ENCODE peak calls at places on chromosomes 11 and 22, in seven cellular contexts. L is HCT116, J is PC-3, B is MM.1S, C is GM23338, A is PC-9, Z is hepatocyte. U is an unnamed sample. For H3K9me2, the result is how much of the 10 kb centered on the place peaks cover.

GRCh38 chr11:65648997-65649491 is 11.1 kb downstream of the SIPA1 start:
- DNase-seq in B (no peak), L (no peak), C (no peak), A (peak), Z (no peak), J (no peak), U (no peak)

GRCh38 chr11:90856790-90857189 is 633.9 kb upstream of the CHORDC1 start:
- DNase-seq in L (no peak), B (no peak), A (no peak), C (no peak), Z (no peak), J (peak), U (no peak)

GRCh38 chr22:39612811-39613548 is 42.4 kb downstream of the CACNA1I start:
- DNase-seq in J (no peak), Z (no peak), B (no peak), A (no peak), L (no peak), C (no peak), U (no peak)

GRCh38 chr11:107583629-107584195 is 7.2 kb upstream of the ELMOD1 start:
- DNase-seq in L (no peak), C (no peak), B (peak), A (no peak), J (peak), Z (no peak), U (peak)

GRCh38 chr22:21865041-21865440 is 2.4 kb downstream of the MAPK1 start:
- DNase-seq in A (no peak), B (no peak), Z (peak), J (peak), L (no peak), C (no peak), U (peak)

GRCh38 chr11:11985954-11986949 is 22.2 kb downstream of the DKK3 start:
- DNase-seq in C (peak), J (no peak), L (no peak), Z (no peak), A (no peak), B (no peak), U (peak)

GRCh38 chr11:120183701-120184141 is 27.1 kb upstream of the OAF start:
- DNase-seq in L (no peak), C (no peak), B (no peak), J (no peak), Z (no peak), A (no peak), U (no peak)

GRCh38 chr11:130769782-130770565 is 146.3 kb downstream of the SNX19 start:
- DNase-seq in J (no peak), A (no peak), L (no peak), C (no peak), B (no peak), Z (no peak), U (peak)

GRCh38 chr11:63510360-63511130 is 4.7 kb downstream of the LGALS12 start:
- DNase-seq in J (no peak), B (no peak), C (no peak), A (no peak), L (no peak), Z (peak), U (peak)

GRCh38 chr11:8067929-8068575 is 13.0 kb upstream of the TUB start:
- DNase-seq in A (no peak), C (no peak), B (no peak), Z (no peak), L (no peak), J (no peak), U (no peak)

GRCh38 chr11:62710001-62710345 is 2.5 kb downstream of the GNG3 start:
- DNase-seq in Z (peak), C (no peak), L (no peak), A (no peak), J (no peak), B (peak), U (peak)

GRCh38 chr22:27223317-27224177 is 566.2 kb downstream of the MIAT start:
- DNase-seq in L (no peak), A (peak), J (peak), Z (no peak), C (no peak), B (no peak), U (peak)

GRCh38 chr22:37203354-37204044 is 8.8 kb downstream of the SSTR3 start:
- DNase-seq in Z (no peak), L (no peak), C (no peak), A (no peak), J (no peak), B (no peak), U (no peak)

GRCh38 chr11:32466279-32466915 is 31.1 kb upstream of the WT1 start:
- DNase-seq in L (no peak), J (peak), Z (peak), A (peak), C (no peak), B (no peak), U (no peak)

GRCh38 chr11:62439785-62440602 is 21.2 kb downstream of the SCGB1A1 start:
- DNase-seq in B (no peak), L (no peak), C (no peak), Z (no peak), J (peak), A (no peak), U (peak)

GRCh38 chr11:125164091-125164421 is 495 bp upstream of the PKNOX2 start:
- DNase-seq in A (no peak), L (no peak), Z (no peak), J (no peak), C (no peak), B (no peak), U (no peak)

GRCh38 chr11:119533931-119534694 is 111.1 kb upstream of the THY1 start:
- DNase-seq in J (peak), Z (peak), B (peak), L (peak), C (peak), A (peak), U (peak)

GRCh38 chr22:40603088-40603605 is 33.4 kb downstream of the MRTFA start:
- DNase-seq in J (peak), B (no peak), L (no peak), Z (peak), C (no peak), A (peak), U (peak)

GRCh38 chr22:24208012-24208749 is 26.9 kb downstream of the SUSD2 start:
- DNase-seq in Z (peak), A (peak), L (peak), B (no peak), C (no peak), J (peak), U (peak)

GRCh38 chr11:73430326-73430725 is 54.1 kb downstream of the RELT start:
- DNase-seq in C (no peak), Z (no peak), L (no peak), J (no peak), A (no peak), B (no peak), U (no peak)

GRCh38 chr11:71140206-71140919 is 112.0 kb downstream of the SHANK2 start:
- DNase-seq in B (no peak), A (no peak), C (no peak), L (no peak), J (no peak), Z (no peak), U (no peak)

GRCh38 chr11:3861698-3862097 is 6.2 kb downstream of the STIM1 start:
- DNase-seq in L (no peak), B (no peak), Z (no peak), J (no peak), C (peak), A (no peak), U (no peak)

GRCh38 chr11:110712643-110713468 is 619 bp upstream of the ARHGAP20 start:
- DNase-seq in L (no peak), B (no peak), C (peak), Z (peak), A (no peak), J (no peak), U (peak)

GRCh38 chr11:110713469-110713776 is 1.2 kb upstream of the ARHGAP20 start:
- DNase-seq in A (no peak), J (no peak), Z (no peak), L (no peak), B (no peak), C (no peak), U (no peak)

GRCh38 chr11:110711448-110711775 is 825 bp downstream of the ARHGAP20 start:
- DNase-seq in L (no peak), C (no peak), J (no peak), B (no peak), A (no peak), Z (no peak), U (no peak)

GRCh38 chr11:110711776-110712642 is at the start of gene ARHGAP20:
- DNase-seq in J (peak), Z (peak), A (no peak), B (peak), L (no peak), C (peak), U (peak)

GRCh38 chr11:110710520-110711381 is 1.5 kb downstream of the ARHGAP20 start:
- DNase-seq in C (peak), L (no peak), B (no peak), Z (peak), J (no peak), A (no peak), U (peak)
- TF ChIP-seq EZH2 in C (peak), L (no peak), B (no peak), Z (no peak), J (no peak), A (no peak), U (no peak)

DNA sequence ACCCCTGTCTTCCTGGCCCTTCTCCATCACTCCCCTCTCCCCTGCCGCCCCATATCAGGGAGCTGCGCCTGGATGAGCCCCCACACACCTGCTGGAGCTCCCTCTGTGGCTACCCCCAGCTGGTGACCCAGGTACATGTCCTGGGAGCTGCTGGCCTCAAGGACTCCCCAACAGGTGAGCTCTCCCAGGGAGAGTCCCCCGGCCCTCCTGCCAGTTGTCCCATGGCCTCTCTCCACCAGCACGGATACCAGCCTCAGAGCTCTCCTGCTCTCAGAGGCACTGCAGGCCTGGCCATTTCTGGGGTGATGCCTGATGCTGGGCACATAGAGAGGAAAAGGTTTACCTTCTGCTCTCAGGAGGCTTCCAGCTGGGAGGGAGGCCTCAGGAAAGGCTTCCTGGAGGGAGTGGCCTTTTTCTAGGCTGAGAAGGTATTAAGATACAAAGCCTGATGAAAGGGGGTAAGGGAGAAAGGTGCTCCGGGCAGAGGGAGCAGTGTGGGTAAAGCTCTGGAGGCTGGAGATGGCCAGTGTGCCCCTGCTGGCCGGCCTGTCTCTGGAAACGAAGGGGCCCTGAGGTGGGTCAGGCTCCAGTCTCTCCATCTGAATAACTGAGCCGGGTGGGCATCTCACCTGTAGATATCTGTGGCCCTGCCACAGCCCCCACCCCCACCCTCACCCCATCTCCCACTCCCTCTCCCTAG is 6.0 kb upstream of the MYO7A start:
- DNase-seq in L (no peak), B (no peak), Z (no peak), C (no peak), J (no peak), A (no peak), U (no peak)
- H3K9me2 ChIP-seq in L (under half), B (under half), Z (under half), C (under half), J (under half), A (under half), U (under half)

GRCh38 chr22:31122532-31123291 is at the start of gene INPP5J:
- DNase-seq in B (no peak), L (peak), J (peak), A (peak), C (peak), Z (peak), U (peak)

GRCh38 chr22:31124811-31125465 is 2.2 kb downstream of the INPP5J start:
- DNase-seq in B (no peak), J (no peak), C (no peak), L (no peak), A (peak), Z (no peak), U (no peak)

GRCh38 chr22:31124290-31124689 is 1.5 kb downstream of the INPP5J start:
- DNase-seq in J (no peak), A (peak), C (no peak), B (no peak), Z (no peak), L (no peak), U (no peak)

GRCh38 chr22:31122196-31122531 is 602 bp upstream of the INPP5J start:
- DNase-seq in Z (no peak), L (no peak), C (no peak), A (peak), B (no peak), J (no peak), U (no peak)

GRCh38 chr22:31123292-31123602 is 481 bp downstream of the INPP5J start:
- DNase-seq in L (no peak), A (no peak), Z (no peak), B (no peak), C (no peak), J (no peak), U (no peak)
- H3K27ac ChIP-seq in L (peak), A (no peak), Z (peak), B (no peak), C (no peak), J (no peak), U (no peak)

GRCh38 chr22:19755722-19756287 is 4.8 kb upstream of the TBX1 start:
- DNase-seq in B (no peak), A (no peak), J (no peak), L (no peak), C (peak), Z (no peak), U (no peak)

GRCh38 chr22:19753996-19754700 is 6.4 kb upstream of the TBX1 start:
- DNase-seq in C (no peak), B (no peak), A (no peak), Z (no peak), J (no peak), L (no peak), U (no peak)

GRCh38 chr22:19756288-19757128 is 4.1 kb upstream of the TBX1 start:
- DNase-seq in C (peak), J (peak), B (peak), L (peak), A (no peak), Z (peak), U (peak)

GRCh38 chr22:19754701-19755144 is 5.9 kb upstream of the TBX1 start:
- DNase-seq in C (no peak), J (no peak), Z (no peak), A (no peak), L (no peak), B (no peak), U (no peak)

GRCh38 chr22:19755145-19755710 is 5.3 kb upstream of the TBX1 start:
- DNase-seq in J (no peak), A (no peak), L (no peak), B (no peak), C (peak), Z (no peak), U (no peak)
- TF ChIP-seq EZH2 in J (no peak), A (no peak), L (no peak), B (peak), C (peak), Z (peak), U (no peak)

GRCh38 chr11:93407777-93408401 is 77.3 kb downstream of the DEUP1 start:
- DNase-seq in Z (no peak), J (no peak), A (no peak), B (no peak), C (no peak), L (no peak), U (no peak)

DNA sequence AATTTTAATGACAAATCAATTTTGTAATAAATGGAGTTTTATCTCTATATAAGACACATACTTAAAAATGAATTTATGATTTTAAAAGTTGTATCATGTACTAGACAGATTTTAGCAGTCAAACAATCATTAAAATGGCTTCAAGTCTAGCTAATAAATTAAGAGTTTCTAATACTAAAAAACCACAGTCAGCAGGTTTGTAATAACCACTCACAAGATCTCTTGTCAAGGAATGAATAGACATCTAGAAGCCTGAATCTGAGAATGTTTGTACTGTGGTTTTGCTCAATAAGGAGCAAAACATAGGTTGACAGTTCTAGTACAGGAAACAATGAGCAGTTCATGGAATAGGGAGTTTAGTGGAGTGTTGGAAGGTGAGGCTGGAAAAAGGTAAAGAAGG is 81.2 kb downstream of the DEUP1 start:
- DNase-seq in B (no peak), A (no peak), L (no peak), Z (no peak), C (no peak), J (no peak), U (no peak)
- H3K9me2 ChIP-seq in B (under half), A (under half), L (under half), Z (under half), C (under half), J (under half), U (under half)

GRCh38 chr11:38672445-38672844 is 2074.4 kb upstream of the RAG2 start:
- DNase-seq in A (no peak), Z (no peak), J (peak), B (no peak), C (no peak), L (no peak), U (no peak)
- H3K27ac ChIP-seq in A (no peak), Z (no peak), J (no peak), B (no peak), C (no peak), L (no peak), U (no peak)

GRCh38 chr11:27722945-27723344 is 22.7 kb upstream of the BDNF start:
- DNase-seq in Z (peak), J (no peak), B (no peak), C (peak), L (no peak), A (no peak), U (peak)
- TF ChIP-seq EZH2 in Z (no peak), J (no peak), B (no peak), C (no peak), L (no peak), A (no peak), U (no peak)

DNA sequence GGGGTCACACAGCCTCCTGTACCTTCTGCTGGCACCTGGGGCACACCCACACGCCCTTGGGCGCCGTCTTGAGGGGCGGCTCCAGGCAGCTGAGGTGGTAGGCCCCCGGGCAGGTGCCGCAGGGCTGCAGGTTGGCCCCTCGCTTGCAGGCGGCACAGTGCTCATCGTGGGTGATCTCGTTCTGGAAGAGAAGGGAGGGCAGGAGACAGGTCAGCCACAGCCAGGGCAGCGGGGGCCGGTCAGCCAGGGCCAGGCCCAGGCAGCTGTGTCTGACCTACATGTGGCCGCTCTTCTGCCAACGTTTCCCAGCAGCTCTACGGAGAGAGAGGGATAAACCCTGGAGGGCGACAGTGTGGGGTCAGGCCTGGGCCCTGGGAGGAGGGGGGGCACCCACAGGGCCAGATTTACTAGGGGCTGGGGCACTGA is 121.9 kb downstream of the PHF21B start:
- DNase-seq in B (no peak), J (no peak), Z (no peak), L (no peak), A (no peak), C (no peak), U (no peak)
- H3K9me2 ChIP-seq in B (under half), J (under half), Z (under half), L (under half), A (under half), C (under half), U (under half)

DNA sequence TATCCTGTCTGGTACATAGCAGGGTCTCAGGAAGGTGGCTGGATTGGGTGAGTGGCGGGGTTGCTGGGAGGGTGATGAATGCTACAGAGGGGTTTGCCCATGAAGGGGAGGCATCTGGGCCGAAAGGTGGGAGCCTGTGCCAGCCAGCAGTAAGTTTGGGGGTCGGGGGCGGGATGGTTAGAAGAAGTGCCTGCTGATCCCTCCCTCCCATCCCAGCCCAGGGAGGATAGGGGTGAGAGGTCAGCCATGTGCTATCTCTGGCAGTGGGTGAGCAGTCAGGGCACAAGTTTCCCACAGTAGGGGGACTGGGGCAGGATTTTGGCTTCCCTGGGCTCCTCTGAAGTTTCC is 2.9 kb downstream of the CD82 start:
- DNase-seq in J (no peak), L (no peak), B (no peak), A (no peak), Z (no peak), C (no peak), U (no peak)
- H3K27ac ChIP-seq in J (no peak), L (no peak), B (peak), A (no peak), Z (peak), C (no peak), U (no peak)

DNA sequence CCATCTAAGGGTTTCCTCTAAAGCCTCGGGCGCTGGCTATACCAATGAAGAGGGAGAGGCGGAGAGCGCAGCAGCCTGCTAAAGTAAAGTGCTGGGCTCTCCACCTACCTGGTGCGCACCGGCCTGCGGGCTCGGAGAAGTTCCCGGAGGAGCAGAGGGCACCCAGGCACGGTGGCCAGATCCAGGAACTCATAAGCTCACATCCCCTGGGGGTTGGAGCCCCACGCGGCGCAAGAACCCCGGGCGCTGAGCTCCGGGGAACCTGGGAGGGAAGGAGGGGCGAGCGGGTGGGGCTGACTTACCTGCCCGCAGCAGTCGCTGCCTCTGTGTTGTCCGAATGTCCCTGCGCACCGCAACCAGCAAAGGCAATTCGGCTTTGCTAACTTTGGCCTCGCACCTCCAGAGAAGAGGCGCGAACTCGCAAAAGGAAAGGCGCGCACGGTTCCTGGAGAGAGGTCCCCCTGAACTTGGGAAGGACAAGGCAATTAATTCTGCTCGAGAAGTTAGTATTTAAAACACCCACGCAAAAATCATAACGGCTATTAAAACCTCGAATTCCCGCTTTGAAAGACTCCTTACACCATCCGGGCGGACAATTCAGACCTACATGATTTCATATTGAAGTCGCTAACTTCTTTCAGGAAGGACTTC is 127.6 kb upstream of the C11orf58 start:
- DNase-seq in J (no peak), A (no peak), L (no peak), C (peak), Z (peak), B (no peak), U (no peak)
- TF ChIP-seq EZH2 in J (no peak), A (no peak), L (no peak), C (peak), Z (peak), B (no peak), U (no peak)

U was measured in GM23248.